ENCODE peak calls at places on chromosomes 13 and 19, in four cellular contexts. O is NCI-H748 treated with DMSO at 0.1 percent for 48 hours; A is progenitor cell of endocrine pancreas; Z is activated CD4-positive, alpha-beta T cell treated with anti-CD3 and anti-CD28 coated beads, Interleukin-2, amount 10 ng/mL, durations not matched to agents 7 days and 5 days. R is an unnamed sample.

GRCh38 chr13:99314640-99315176 is 7.5 kb upstream of the GPR183 start:
- DNase-seq in O (no peak), A (no peak), Z (peak), R (peak)

GRCh38 chr19:38894968-38895367 is 4.5 kb downstream of the SIRT2 start:
- DNase-seq in O (no peak), A (no peak), Z (no peak), R (no peak)

GRCh38 chr19:44748426-44749254 is at the start of gene BCL3:
- DNase-seq in O (no peak), Z (peak), A (no peak), R (no peak)

GRCh38 chr13:60396008-60396782 is 825 bp upstream of the TDRD3 start:
- DNase-seq in A (peak), Z (peak), O (peak), R (peak)

GRCh38 chr19:57302020-57302465 is 18.2 kb upstream of the ZNF543 start:
- DNase-seq in A (no peak), O (no peak), Z (no peak), R (no peak)

GRCh38 chr19:36151144-36152051 is 849 bp downstream of the COX7A1 start:
- DNase-seq in A (no peak), Z (no peak), O (no peak), R (no peak)

GRCh38 chr19:47564081-47564480 is 8.9 kb downstream of the ZNF541 start:
- DNase-seq in A (no peak), Z (no peak), O (no peak), R (no peak)

GRCh38 chr19:13079542-13079986 is 23.1 kb downstream of the LYL1 start:
- DNase-seq in A (no peak), Z (no peak), O (no peak), R (peak)

GRCh38 chr13:75760182-75760981 is 124.3 kb downstream of the LMO7 start:
- DNase-seq in Z (peak), A (no peak), O (peak), R (peak)

GRCh38 chr19:33771308-33772101 is 25.2 kb upstream of the KCTD15 start:
- DNase-seq in A (peak), O (peak), Z (peak), R (peak)

GRCh38 chr19:38033658-38034150 is 126.7 kb downstream of the SIPA1L3 start:
- DNase-seq in Z (no peak), O (no peak), A (no peak), R (no peak)

GRCh38 chr19:50046649-50047503 is 21.1 kb downstream of the ZNF473 start:
- DNase-seq in O (peak), Z (peak), A (no peak), R (no peak)

GRCh38 chr19:17469092-17469370 is 1.3 kb upstream of the SLC27A1 start:
- DNase-seq in A (no peak), Z (no peak), O (no peak), R (no peak)

GRCh38 chr13:110507678-110508381 is 53.7 kb downstream of the RAB20 start:
- DNase-seq in Z (no peak), O (no peak), A (no peak), R (no peak)

GRCh38 chr13:104008571-104009435 is 942.6 kb upstream of the SLC10A2 start:
- DNase-seq in Z (no peak), A (no peak), O (no peak), R (no peak)

GRCh38 chr13:46052314-46053161 is at the start of gene ZC3H13:
- DNase-seq in Z (peak), O (peak), A (peak), R (peak)

GRCh38 chr13:39284801-39285388 is 246.6 kb downstream of the NHLRC3 start:
- DNase-seq in Z (no peak), O (no peak), A (no peak), R (no peak)

GRCh38 chr19:3178377-3178972 is at the start of gene S1PR4:
- DNase-seq in Z (peak), A (no peak), O (no peak), R (no peak)

GRCh38 chr13:99165753-99166587 is 34.7 kb upstream of the UBAC2 start:
- DNase-seq in A (no peak), Z (no peak), O (no peak), R (no peak)

GRCh38 chr19:38711726-38712153 is 32.5 kb downstream of the CAPN12 start:
- DNase-seq in Z (no peak), O (no peak), A (no peak), R (no peak)

GRCh38 chr19:12757544-12758274 is 6.1 kb downstream of the BEST2 start:
- DNase-seq in O (peak), Z (peak), A (peak), R (peak)

GRCh38 chr19:34350161-34350561 is 14.8 kb upstream of the GPI start:
- DNase-seq in O (no peak), Z (peak), A (no peak), R (no peak)

GRCh38 chr13:31067416-31068118 is 94.1 kb downstream of the HSPH1 start:
- DNase-seq in Z (no peak), O (no peak), A (no peak), R (no peak)

R was measured in NCI-H2081.